ENCODE peak calls at places on chromosomes 12 and 14, in five cellular contexts. E, W, Z, F and V are unnamed samples.

GRCh38 chr14:77195766-77196165 is 14.2 kb downstream of the TMEM63C start:
- DNase-seq in E (no peak), W (no peak), Z (no peak), F (no peak), V (no peak)

GRCh38 chr12:5661820-5662219 is 229.9 kb downstream of the NTF3 start:
- DNase-seq in E (no peak), W (no peak), Z (no peak), F (no peak), V (no peak)

GRCh38 chr14:78697341-78697740 is 527.2 kb downstream of the NRXN3 start:
- DNase-seq in E (no peak), W (peak; percentile 5), Z (peak; percentile 3), F (no peak), V (no peak)

GRCh38 chr14:101556566-101557320 is 4.6 kb upstream of the DIO3 start:
- DNase-seq in E (no peak), W (no peak), Z (no peak), F (no peak), V (no peak)

GRCh38 chr14:38561657-38562056 is 305.8 kb upstream of the CLEC14A start:
- DNase-seq in E (no peak), W (no peak), Z (no peak), F (no peak), V (no peak)

GRCh38 chr12:14841761-14842160 is 1.6 kb downstream of the ART4 start:
- DNase-seq in E (peak; percentile 86), W (peak; percentile 62), Z (no peak), F (no peak), V (no peak)

GRCh38 chr14:98138666-98139065 is 1133.3 kb downstream of the BCL11B start:
- DNase-seq in E (no peak), W (no peak), Z (peak; percentile 1), F (peak; percentile 64), V (no peak)

GRCh38 chr12:61291647-61292046 is 968.6 kb upstream of the USP15 start:
- DNase-seq in E (no peak), W (peak; percentile 1), Z (no peak), F (no peak), V (no peak)

GRCh38 chr12:119803391-119803791 is 73.7 kb downstream of the CIT start:
- DNase-seq in E (no peak), W (peak; percentile 47), Z (no peak), F (peak; percentile 36), V (no peak)

GRCh38 chr14:35879141-35879648 is 53.1 kb downstream of the BRMS1L start:
- DNase-seq in E (no peak), W (no peak), Z (no peak), F (no peak), V (no peak)

GRCh38 chr14:77026166-77026929 is 2.2 kb downstream of the IRF2BPL start:
- DNase-seq in E (no peak), W (no peak), Z (no peak), F (no peak), V (no peak)

GRCh38 chr12:53985358-53985899 is 483 bp downstream of the HOXC10 start:
- DNase-seq in E (no peak), W (no peak), Z (no peak), F (no peak), V (no peak)

GRCh38 chr12:120352117-120352516 is 16.8 kb downstream of the MSI1 start:
- DNase-seq in E (no peak), W (peak; percentile 55), Z (no peak), F (no peak), V (no peak)

GRCh38 chr12:56521590-56522371 is at the start of gene RBMS2:
- DNase-seq in E (peak; percentile 84), W (peak; percentile 97), Z (peak; percentile 89), F (peak; percentile 50), V (peak; percentile 88)

GRCh38 chr14:22200977-22201605 is 387.9 kb downstream of the DAD1 start:
- DNase-seq in E (no peak), W (peak; percentile 61), Z (peak; percentile 46), F (no peak), V (no peak)

GRCh38 chr14:51552275-51552674 is 99.4 kb upstream of the FRMD6 start:
- DNase-seq in E (no peak), W (no peak), Z (no peak), F (peak; percentile 11), V (no peak)

GRCh38 chr14:78075610-78076277 is 94.4 kb upstream of the NRXN3 start:
- DNase-seq in E (no peak), W (no peak), Z (no peak), F (no peak), V (no peak)

GRCh38 chr12:116426391-116427136 is 132.6 kb upstream of the MAP1LC3B2 start:
- DNase-seq in E (peak; percentile 92), W (peak; percentile 97), Z (peak; percentile 87), F (peak; percentile 13), V (peak; percentile 96)

GRCh38 chr12:7075931-7076330 is 15.4 kb downstream of the C1S start:
- DNase-seq in E (no peak), W (no peak), Z (no peak), F (no peak), V (no peak)

GRCh38 chr14:75025082-75025481 is 22.4 kb downstream of the EIF2B2 start:
- DNase-seq in E (no peak), W (peak; percentile 65), Z (no peak), F (no peak), V (no peak)

GRCh38 chr14:84963518-84963917 is 566.4 kb upstream of the FLRT2 start:
- DNase-seq in E (no peak), W (no peak), Z (no peak), F (no peak), V (no peak)

GRCh38 chr12:47777741-47778558 is 4.9 kb downstream of the SLC48A1 start:
- DNase-seq in E (no peak), W (no peak), Z (no peak), F (peak; percentile 47), V (no peak)

GRCh38 chr14:20904393-20905029 is 13.3 kb downstream of the RNASE3 start:
- DNase-seq in E (no peak), W (no peak), Z (no peak), F (peak; percentile 15), V (no peak)

GRCh38 chr14:100578552-100578951 is 8.7 kb downstream of the BEGAIN start:
- DNase-seq in E (no peak), W (no peak), Z (no peak), F (no peak), V (no peak)

GRCh38 chr12:131092911-131093901 is 139.5 kb downstream of the ADGRD1 start:
- DNase-seq in E (peak; percentile 62), W (no peak), Z (no peak), F (no peak), V (peak; percentile 82)

GRCh38 chr14:96252323-96253052 is 3.5 kb upstream of the BDKRB1 start:
- DNase-seq in E (no peak), W (no peak), Z (no peak), F (no peak), V (no peak)

GRCh38 chr12:107374136-107374535 is 280.8 kb upstream of the CRY1 start:
- DNase-seq in E (no peak), W (no peak), Z (no peak), F (no peak), V (no peak)

GRCh38 chr14:74512431-74512830 is 18.9 kb downstream of the ISCA2 start:
- DNase-seq in E (no peak), W (no peak), Z (no peak), F (no peak), V (no peak)

GRCh38 chr12:30753233-30753632 is 1.5 kb downstream of the CAPRIN2 start:
- DNase-seq in E (no peak), W (peak; percentile 40), Z (no peak), F (peak; percentile 45), V (no peak)

GRCh38 chr12:113852695-113853490 is 113.2 kb downstream of the RBM19 start:
- DNase-seq in E (no peak), W (no peak), Z (no peak), F (no peak), V (no peak)

GRCh38 chr12:13941258-13942249 is 39.8 kb downstream of the GRIN2B start:
- DNase-seq in E (no peak), W (peak; percentile 17), Z (peak; percentile 77), F (peak; percentile 57), V (no peak)

GRCh38 chr12:92070054-92070863 is 75.4 kb downstream of the BTG1 start:
- DNase-seq in E (no peak), W (no peak), Z (no peak), F (no peak), V (no peak)
- TF ChIP-seq CTCF in E (no peak), W (no peak), Z (no peak), F (no peak), V (no peak)

GRCh38 chr12:124392271-124392990 is 97.5 kb downstream of the RFLNA start:
- DNase-seq in E (no peak), W (peak; percentile 79), Z (peak; percentile 55), F (peak; percentile 36), V (peak; percentile 94)
- TF ChIP-seq CTCF in E (no peak), W (peak; percentile 57), Z (peak; percentile 35), F (peak; percentile 27), V (peak; percentile 48)

GRCh38 chr14:92586001-92586947 is 72.7 kb downstream of the RIN3 start:
- DNase-seq in E (peak; percentile 87), W (peak; percentile 90), Z (no peak), F (no peak), V (no peak)

GRCh38 chr14:92590941-92591340 is 77.4 kb downstream of the RIN3 start:
- DNase-seq in E (no peak), W (no peak), Z (no peak), F (no peak), V (no peak)

GRCh38 chr14:92591346-92591745 is 77.8 kb downstream of the RIN3 start:
- DNase-seq in E (no peak), W (no peak), Z (no peak), F (no peak), V (no peak)

GRCh38 chr14:92586966-92587365 is 73.4 kb downstream of the RIN3 start:
- DNase-seq in E (peak; percentile 49), W (no peak), Z (no peak), F (no peak), V (no peak)

GRCh38 chr14:92589213-92589852 is 75.8 kb downstream of the RIN3 start:
- DNase-seq in E (peak; percentile 41), W (no peak), Z (no peak), F (no peak), V (no peak)
- TF ChIP-seq CTCF in E (no peak), W (peak; percentile 79), Z (peak; percentile 55), F (peak; percentile 37), V (peak; percentile 31)

DNA sequence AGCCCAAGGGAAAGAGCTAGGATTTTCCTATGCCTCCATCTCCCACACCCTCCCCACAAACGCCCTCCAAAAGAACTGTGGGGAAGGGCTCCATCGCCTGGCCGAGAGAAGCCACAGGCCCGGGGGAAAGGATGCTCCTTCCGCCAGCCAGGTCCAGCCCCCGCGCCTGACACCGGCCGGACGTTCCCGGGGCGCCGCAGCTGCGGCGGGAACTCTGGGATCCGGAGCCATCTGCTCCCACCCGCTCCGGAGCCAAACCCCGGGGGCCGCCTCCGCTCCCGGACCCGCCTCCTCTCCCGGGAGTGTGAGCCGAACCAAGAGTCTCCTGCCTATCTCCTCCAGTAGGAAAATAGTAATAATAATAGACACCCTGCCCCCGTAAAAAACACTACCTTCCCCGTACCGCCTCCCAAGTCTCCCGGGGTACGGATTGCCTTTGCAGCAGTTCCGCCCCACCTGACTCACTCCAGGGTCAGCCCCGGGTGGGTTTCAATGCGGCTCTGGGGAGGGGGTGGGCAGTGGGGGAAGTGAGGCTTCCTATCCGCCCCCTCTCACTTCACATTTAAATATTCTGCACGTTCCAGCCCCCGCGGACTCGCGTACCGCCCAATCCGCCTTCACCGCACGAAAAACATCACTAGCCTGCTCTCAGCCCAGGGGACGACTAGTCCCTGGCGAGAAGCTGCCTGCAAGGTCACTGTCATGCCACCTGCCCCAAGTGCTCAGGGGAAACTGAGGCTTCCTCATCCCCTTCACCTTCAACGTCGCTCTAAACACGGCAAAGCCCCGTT is 2.4 kb downstream of the AGAP2 start:
- DNase-seq in E (no peak), W (no peak), Z (no peak), F (peak; percentile 61), V (no peak)
- TF ChIP-seq CTCF in E (no peak), W (peak; percentile 63), Z (no peak), F (no peak), V (peak; percentile 57)